ENCODE peak calls at places on chromosomes 1 and 21, in seven cellular contexts. W is stomach, N is COR-L47, H is iPS DF 19.7, B is keratinocyte, R is MM.1S, U is thyroid gland. G is an unnamed sample.

GRCh38 chr1:84973493-84974334 is 23.2 kb downstream of the MCOLN2 start:
- DNase-seq in B (no peak), N (no peak), R (no peak), H (no peak), U (no peak), W (no peak), G (no peak)

GRCh38 chr21:31673513-31673912 is 14.0 kb downstream of the SOD1 start:
- DNase-seq in H (no peak), R (no peak), B (no peak), N (no peak), U (no peak), W (no peak), G (no peak)

GRCh38 chr1:160260436-160261382 is 1.6 kb downstream of the DCAF8 start:
- DNase-seq in H (no peak), U (peak), R (no peak), N (no peak), B (no peak), W (no peak), G (no peak)

GRCh38 chr1:59738152-59738551 is 76.6 kb upstream of the HOOK1 start:
- DNase-seq in R (no peak), B (no peak), W (no peak), N (peak), H (no peak), U (no peak), G (no peak)

GRCh38 chr1:247440001-247440620 is 17.8 kb downstream of the OR2B11 start:
- DNase-seq in R (peak), H (no peak), W (no peak), B (no peak), U (no peak), N (no peak), G (no peak)

GRCh38 chr21:35748683-35749314 is 311.5 kb downstream of the SETD4 start:
- DNase-seq in N (no peak), W (no peak), B (no peak), H (no peak), R (no peak), U (no peak), G (no peak)

GRCh38 chr1:1629430-1630190 is 2.4 kb upstream of the MMP23B start:
- DNase-seq in U (peak), H (no peak), N (no peak), R (no peak), W (no peak), B (no peak), G (no peak)

GRCh38 chr1:33435096-33435820 is 4.4 kb upstream of the PHC2 start:
- DNase-seq in R (no peak), H (no peak), B (no peak), N (no peak), U (no peak), W (no peak), G (no peak)

GRCh38 chr1:180562582-180562981 is 3.8 kb downstream of the OVAAL start:
- DNase-seq in N (no peak), H (no peak), R (no peak), W (no peak), U (no peak), B (no peak), G (no peak)

GRCh38 chr1:70745199-70745598 is 302.4 kb downstream of the PTGER3 start:
- DNase-seq in N (no peak), R (peak), H (peak), B (no peak), W (no peak), U (no peak), G (no peak)

GRCh38 chr1:235075955-235076308 is 52.7 kb downstream of the TOMM20 start:
- DNase-seq in W (no peak), H (no peak), U (no peak), R (no peak), B (no peak), N (no peak), G (no peak)

GRCh38 chr1:155009742-155010141 is 7.1 kb downstream of the ZBTB7B start:
- DNase-seq in N (no peak), B (no peak), R (no peak), U (no peak), W (no peak), H (no peak), G (no peak)

GRCh38 chr1:16980473-16981268 is at the start of gene MFAP2:
- DNase-seq in B (peak), W (no peak), R (no peak), H (no peak), U (no peak), N (no peak), G (no peak)

GRCh38 chr1:7383671-7384070 is 387.4 kb upstream of the VAMP3 start:
- DNase-seq in U (no peak), W (no peak), H (no peak), N (no peak), B (no peak), R (no peak), G (no peak)

GRCh38 chr1:116471241-116471640 is 98.2 kb downstream of the ATP1A1 start:
- DNase-seq in R (no peak), U (no peak), H (no peak), N (no peak), B (no peak), W (no peak), G (no peak)

GRCh38 chr1:62438163-62438562 is 1.3 kb downstream of the USP1 start:
- DNase-seq in W (no peak), N (no peak), B (no peak), U (no peak), R (peak), H (no peak), G (no peak)

GRCh38 chr1:153441238-153441755 is 19.2 kb downstream of the S100A7 start:
- DNase-seq in U (no peak), N (no peak), W (no peak), R (peak), B (no peak), H (no peak), G (no peak)

GRCh38 chr1:161335796-161336195 is 21.6 kb downstream of the SDHC start:
- DNase-seq in B (no peak), W (no peak), R (no peak), N (no peak), H (no peak), U (no peak), G (no peak)